ENCODE peak calls at places on chromosomes 12 and 14, in four cellular contexts. One of them, this sample, is unnamed.

GRCh38 chr12:22577667-22578066 is 33.3 kb upstream of the C2CD5 start:
- DNase-seq in WTC11: no peak
- DNase-seq in K562: no peak
- DNase-seq in HepG2: no peak
- DNase-seq in this sample: no peak

GRCh38 chr14:63342381-63342780 is 23.6 kb upstream of the GPHB5 start:
- DNase-seq in WTC11: no peak
- DNase-seq in K562: no peak
- DNase-seq in HepG2: no peak
- DNase-seq in this sample: no peak

GRCh38 chr14:32934891-32935633 is 3.6 kb upstream of the NPAS3 start:
- DNase-seq in WTC11: peak; percentile 36
- DNase-seq in K562: no peak
- DNase-seq in HepG2: no peak
- DNase-seq in this sample: peak; percentile 26

GRCh38 chr12:125225641-125226040 is 160.4 kb downstream of the AACS start:
- DNase-seq in WTC11: no peak
- DNase-seq in K562: no peak
- DNase-seq in HepG2: no peak
- DNase-seq in this sample: no peak

GRCh38 chr12:104653730-104654328 is 197.1 kb downstream of the CHST11 start:
- DNase-seq in WTC11: peak; percentile 48
- DNase-seq in K562: peak; percentile 59
- DNase-seq in HepG2: peak; percentile 13
- DNase-seq in this sample: peak; percentile 55

GRCh38 chr12:106309671-106310313 is 7.3 kb downstream of the TCP11L2 start:
- DNase-seq in WTC11: no peak
- DNase-seq in K562: no peak
- DNase-seq in HepG2: no peak
- DNase-seq in this sample: no peak

GRCh38 chr12:88471641-88472040 is 108.6 kb downstream of the KITLG start:
- DNase-seq in WTC11: no peak
- DNase-seq in K562: no peak
- DNase-seq in HepG2: no peak
- DNase-seq in this sample: no peak

GRCh38 chr12:5807090-5807414 is 138.0 kb downstream of the ANO2 start:
- DNase-seq in WTC11: no peak
- DNase-seq in K562: no peak
- DNase-seq in HepG2: no peak
- DNase-seq in this sample: no peak

GRCh38 chr14:53004976-53005375 is 54.1 kb upstream of the FERMT2 start:
- DNase-seq in WTC11: no peak
- DNase-seq in K562: no peak
- DNase-seq in HepG2: no peak
- DNase-seq in this sample: no peak

GRCh38 chr14:92105845-92106094 is 612 bp downstream of the ATXN3 start:
- DNase-seq in WTC11: no peak
- DNase-seq in K562: peak; percentile 7
- DNase-seq in HepG2: peak; percentile 5
- DNase-seq in this sample: no peak

GRCh38 chr14:21267431-21267845 is 1.8 kb downstream of the HNRNPC start:
- DNase-seq in WTC11: no peak
- DNase-seq in K562: no peak
- DNase-seq in HepG2: no peak
- DNase-seq in this sample: no peak

GRCh38 chr12:122067966-122068365 is 10.6 kb upstream of the MLXIP start:
- DNase-seq in WTC11: no peak
- DNase-seq in K562: no peak
- DNase-seq in HepG2: no peak
- DNase-seq in this sample: no peak

GRCh38 chr14:64569108-64570045 is 19.6 kb downstream of the PPP1R36 start:
- DNase-seq in WTC11: no peak
- DNase-seq in K562: no peak
- DNase-seq in HepG2: peak; percentile 10
- DNase-seq in this sample: no peak

GRCh38 chr12:89161553-89161952 is 190.7 kb downstream of the DUSP6 start:
- DNase-seq in WTC11: no peak
- DNase-seq in K562: no peak
- DNase-seq in HepG2: no peak
- DNase-seq in this sample: no peak

GRCh38 chr12:16086462-16086861 is 175.3 kb downstream of the DERA start:
- DNase-seq in WTC11: no peak
- DNase-seq in K562: no peak
- DNase-seq in HepG2: peak; percentile 16
- DNase-seq in this sample: no peak

GRCh38 chr12:4717806-4718205 is 2.4 kb upstream of the GALNT8 start:
- DNase-seq in WTC11: no peak
- DNase-seq in K562: no peak
- DNase-seq in HepG2: no peak
- DNase-seq in this sample: no peak

GRCh38 chr14:71319646-71320045 is 412.4 kb downstream of the PCNX1 start:
- DNase-seq in WTC11: no peak
- DNase-seq in K562: no peak
- DNase-seq in HepG2: no peak
- DNase-seq in this sample: peak; percentile 39

GRCh38 chr12:27951898-27952297 is 20.6 kb downstream of the PTHLH start:
- DNase-seq in WTC11: no peak
- DNase-seq in K562: no peak
- DNase-seq in HepG2: no peak
- DNase-seq in this sample: no peak

GRCh38 chr12:77166711-77167110 is 101.3 kb upstream of the E2F7 start:
- DNase-seq in WTC11: no peak
- DNase-seq in K562: no peak
- DNase-seq in HepG2: no peak
- DNase-seq in this sample: no peak

GRCh38 chr12:117580718-117581062 is 219.3 kb upstream of the NOS1 start:
- DNase-seq in WTC11: peak; percentile 98
- DNase-seq in K562: peak; percentile 90
- DNase-seq in HepG2: no peak
- DNase-seq in this sample: peak; percentile 78

GRCh38 chr12:21627924-21628323 is 23.3 kb upstream of the GYS2 start:
- DNase-seq in WTC11: no peak
- DNase-seq in K562: no peak
- DNase-seq in HepG2: no peak
- DNase-seq in this sample: no peak

GRCh38 chr12:114168061-114168460 is 201.9 kb upstream of the RBM19 start:
- DNase-seq in WTC11: no peak
- DNase-seq in K562: no peak
- DNase-seq in HepG2: no peak
- DNase-seq in this sample: no peak

GRCh38 chr14:39174560-39175444 is at the start of gene PNN:
- DNase-seq in WTC11: peak; percentile 97
- DNase-seq in K562: peak; percentile 84
- DNase-seq in HepG2: peak; percentile 100
- DNase-seq in this sample: peak; percentile 90

GRCh38 chr12:34108967-34109366 is 86.7 kb downstream of the ALG10 start:
- DNase-seq in WTC11: no peak
- DNase-seq in K562: no peak
- DNase-seq in HepG2: no peak
- DNase-seq in this sample: no peak

GRCh38 chr12:95739561-95740313 is 50.8 kb downstream of the NTN4 start:
- DNase-seq in WTC11: no peak
- DNase-seq in K562: no peak
- DNase-seq in HepG2: no peak
- DNase-seq in this sample: no peak

GRCh38 chr14:53784688-53785087 is 171.9 kb downstream of the BMP4 start:
- DNase-seq in WTC11: no peak
- DNase-seq in K562: no peak
- DNase-seq in HepG2: no peak
- DNase-seq in this sample: no peak

GRCh38 chr12:68310370-68310769 is 21.8 kb downstream of the MDM1 start:
- DNase-seq in WTC11: no peak
- DNase-seq in K562: no peak
- DNase-seq in HepG2: no peak
- DNase-seq in this sample: no peak

GRCh38 chr12:110222433-110222832 is 58.6 kb upstream of the ATP2A2 start:
- DNase-seq in WTC11: no peak
- DNase-seq in K562: no peak
- DNase-seq in HepG2: no peak
- DNase-seq in this sample: no peak

GRCh38 chr14:100640481-100641273 is 53.5 kb upstream of the BEGAIN start:
- DNase-seq in WTC11: no peak
- DNase-seq in K562: no peak
- DNase-seq in HepG2: no peak
- DNase-seq in this sample: no peak

GRCh38 chr12:126545411-126545810 is 1480.2 kb downstream of the AACS start:
- DNase-seq in WTC11: no peak
- DNase-seq in K562: no peak
- DNase-seq in HepG2: no peak
- DNase-seq in this sample: no peak

DNA sequence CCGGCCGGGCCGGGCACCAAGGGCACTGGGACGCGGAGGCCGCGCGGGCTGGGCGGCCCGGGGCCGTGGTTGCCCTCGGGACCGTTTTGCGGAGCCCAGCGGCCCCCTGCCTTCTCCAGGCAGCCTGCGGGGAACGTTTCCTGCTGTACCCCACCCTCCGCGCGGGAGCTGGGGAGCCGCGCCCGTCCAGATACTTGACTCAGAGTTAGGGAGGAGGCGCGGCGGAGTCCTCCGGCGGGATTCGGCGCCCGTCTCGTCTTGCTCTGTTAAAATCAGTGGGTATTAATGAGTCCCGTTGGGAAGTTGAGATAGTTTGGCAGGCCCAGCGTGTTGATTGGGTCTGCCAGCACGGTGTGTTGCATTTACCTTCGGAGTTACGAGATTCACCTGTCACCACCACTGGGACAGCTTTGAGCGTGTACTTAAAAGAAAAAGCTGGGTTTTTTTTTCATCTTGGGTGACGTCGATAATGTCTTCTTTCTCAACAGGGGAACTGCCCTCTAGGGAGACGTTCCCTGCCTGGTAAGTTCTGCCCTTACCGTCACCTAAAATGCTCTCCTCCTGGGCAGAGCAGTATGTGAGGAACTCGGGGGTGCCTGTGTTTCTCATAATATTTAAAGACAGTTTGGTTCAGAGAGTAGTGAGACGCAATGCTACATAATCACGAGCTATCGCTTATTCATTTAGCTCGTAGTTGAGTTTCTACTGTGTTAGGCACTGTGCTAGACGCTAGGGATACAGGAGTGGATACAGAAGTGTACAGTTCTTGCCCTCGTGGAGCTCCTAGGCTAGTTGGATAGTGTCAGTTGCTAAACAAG is 596 bp downstream of the DLST start:
- DNase-seq in WTC11: no peak
- DNase-seq in K562: no peak
- DNase-seq in HepG2: no peak
- DNase-seq in this sample: no peak
- TF ChIP-seq ELF4 in WTC11: no peak
- TF ChIP-seq ELF4 in K562: no peak
- TF ChIP-seq ELF4 in HepG2: no peak
- TF ChIP-seq ELF4 in this sample: no peak

GRCh38 chr12:61574339-61574738 is 685.9 kb upstream of the USP15 start:
- DNase-seq in WTC11: no peak
- DNase-seq in K562: no peak
- DNase-seq in HepG2: no peak
- DNase-seq in this sample: no peak
- TF ChIP-seq ELF4 in WTC11: no peak
- TF ChIP-seq ELF4 in K562: no peak
- TF ChIP-seq ELF4 in HepG2: no peak
- TF ChIP-seq ELF4 in this sample: no peak

GRCh38 chr14:103544627-103545218 is 15.7 kb downstream of the TRMT61A start:
- DNase-seq in WTC11: no peak
- DNase-seq in K562: no peak
- DNase-seq in HepG2: no peak
- DNase-seq in this sample: no peak
- TF ChIP-seq ELF4 in WTC11: no peak
- TF ChIP-seq ELF4 in K562: no peak
- TF ChIP-seq ELF4 in HepG2: no peak
- TF ChIP-seq ELF4 in this sample: no peak

DNA sequence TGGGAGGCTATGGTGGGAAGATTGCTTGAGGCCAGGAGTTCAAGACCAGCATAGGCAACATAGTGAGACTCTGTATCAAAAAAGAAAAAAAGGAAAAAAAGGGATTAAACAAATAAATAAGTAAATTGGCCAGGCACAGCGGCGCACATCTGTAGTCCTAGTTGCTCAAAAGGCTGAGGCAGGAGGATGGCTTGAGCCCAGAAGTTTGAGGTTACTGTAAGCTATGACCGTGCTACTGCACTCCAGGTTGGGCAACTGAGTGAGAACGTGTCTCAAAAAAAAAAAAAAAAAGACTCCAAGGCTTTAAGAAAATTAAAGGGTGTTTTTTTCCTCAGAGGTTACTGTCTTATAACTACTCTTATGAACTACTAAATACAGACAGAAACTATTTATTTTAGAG is 11.7 kb downstream of the BEST3 start:
- DNase-seq in WTC11: no peak
- DNase-seq in K562: no peak
- DNase-seq in HepG2: no peak
- DNase-seq in this sample: no peak
- TF ChIP-seq ELF4 in WTC11: no peak
- TF ChIP-seq ELF4 in K562: no peak
- TF ChIP-seq ELF4 in HepG2: no peak
- TF ChIP-seq ELF4 in this sample: no peak

GRCh38 chr12:123134755-123135282 is 16.1 kb downstream of the PITPNM2 start:
- DNase-seq in WTC11: no peak
- DNase-seq in K562: no peak
- DNase-seq in HepG2: no peak
- DNase-seq in this sample: no peak
- TF ChIP-seq ELF4 in WTC11: no peak
- TF ChIP-seq ELF4 in K562: no peak
- TF ChIP-seq ELF4 in HepG2: no peak
- TF ChIP-seq ELF4 in this sample: no peak

GRCh38 chr12:97984951-97985350 is 522.3 kb downstream of the RMST start:
- DNase-seq in WTC11: no peak
- DNase-seq in K562: no peak
- DNase-seq in HepG2: no peak
- DNase-seq in this sample: no peak

GRCh38 chr12:97984456-97984855 is 521.9 kb downstream of the RMST start:
- DNase-seq in WTC11: no peak
- DNase-seq in K562: no peak
- DNase-seq in HepG2: no peak
- DNase-seq in this sample: no peak

GRCh38 chr12:97985834-97986233 is 523.2 kb downstream of the RMST start:
- DNase-seq in WTC11: no peak
- DNase-seq in K562: no peak
- DNase-seq in HepG2: no peak
- DNase-seq in this sample: no peak

GRCh38 chr12:97977870-97978269 is 515.3 kb downstream of the RMST start:
- DNase-seq in WTC11: no peak
- DNase-seq in K562: no peak
- DNase-seq in HepG2: no peak
- DNase-seq in this sample: no peak

DNA sequence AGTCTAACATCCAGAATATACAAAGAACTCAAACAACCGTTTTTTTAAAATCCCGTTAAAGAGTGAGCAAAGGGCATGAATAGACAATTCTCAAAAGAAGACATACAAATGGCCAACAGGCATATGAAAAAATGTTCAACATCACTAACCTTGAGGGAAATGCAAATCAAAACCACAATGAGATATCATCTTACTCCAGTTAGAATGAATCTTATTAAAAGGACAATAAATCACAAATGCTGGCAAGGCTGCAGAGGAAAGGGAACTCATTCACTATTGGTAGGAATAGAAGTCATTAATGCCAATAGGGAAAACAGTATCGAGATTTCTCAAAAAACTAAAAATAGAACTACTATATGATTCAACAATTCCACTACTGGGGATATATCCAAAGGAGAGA is 520.1 kb downstream of the RMST start:
- DNase-seq in WTC11: no peak
- DNase-seq in K562: no peak
- DNase-seq in HepG2: no peak
- DNase-seq in this sample: no peak
- TF ChIP-seq ELF4 in WTC11: no peak
- TF ChIP-seq ELF4 in K562: no peak
- TF ChIP-seq ELF4 in HepG2: no peak
- TF ChIP-seq ELF4 in this sample: no peak